ENCODE peak calls at places on chromosomes 6 and 20, in five cellular contexts. E, C, K, D and L are unnamed samples.

GRCh38 chr20:38806855-38807655 is 1.6 kb downstream of the PPP1R16B start:
- DNase-seq in E (no peak), D (no peak), C (no peak), K (no peak), L (no peak)

GRCh38 chr20:49770634-49771033 is 42.0 kb upstream of the SLC9A8 start:
- DNase-seq in K (no peak), E (no peak), C (no peak), D (no peak), L (no peak)

GRCh38 chr6:168196881-168197635 is 118.0 kb upstream of the FRMD1 start:
- DNase-seq in K (no peak), D (no peak), E (no peak), C (no peak), L (no peak)

GRCh38 chr6:16059496-16059895 is 69.4 kb upstream of the MYLIP start:
- DNase-seq in E (no peak), D (no peak), C (no peak), K (no peak), L (no peak)

GRCh38 chr20:46113071-46113470 is 5.0 kb upstream of the CD40 start:
- DNase-seq in D (no peak), E (no peak), C (no peak), K (no peak), L (no peak)

GRCh38 chr20:36311141-36311853 is 5.2 kb downstream of the DLGAP4 start:
- DNase-seq in E (no peak), C (no peak), D (no peak), K (no peak), L (no peak)

GRCh38 chr6:150241751-150242150 is 98.9 kb downstream of the PPP1R14C start:
- DNase-seq in E (no peak), C (no peak), K (no peak), D (no peak), L (no peak)

GRCh38 chr6:157982580-157983438 is 1.1 kb downstream of the SYNJ2 start:
- DNase-seq in E (no peak), D (peak; percentile 85), K (peak; percentile 42), C (no peak), L (no peak)

GRCh38 chr6:117448732-117449131 is 23.0 kb upstream of the ROS1 start:
- DNase-seq in K (no peak), E (peak; percentile 24), D (no peak), C (no peak), L (no peak)

GRCh38 chr6:81806793-81807565 is 54.5 kb upstream of the TENT5A start:
- DNase-seq in C (no peak), K (no peak), E (no peak), D (peak; percentile 81), L (no peak)

GRCh38 chr6:69835414-69836179 is 30.8 kb upstream of the COL19A1 start:
- DNase-seq in C (no peak), E (peak; percentile 32), D (peak; percentile 41), K (peak; percentile 36), L (peak; percentile 56)

GRCh38 chr6:156982168-156982567 is 205.0 kb downstream of the ARID1B start:
- DNase-seq in C (no peak), E (no peak), D (no peak), K (no peak), L (no peak)

GRCh38 chr6:53499094-53499493 is 45.8 kb downstream of the GCLC start:
- DNase-seq in C (no peak), E (no peak), D (no peak), K (no peak), L (no peak)

GRCh38 chr6:55919909-55920308 is 44.5 kb upstream of the BMP5 start:
- DNase-seq in D (no peak), E (no peak), C (no peak), K (no peak), L (no peak)

GRCh38 chr20:35315199-35316020 is 23.2 kb upstream of the FAM83C start:
- DNase-seq in D (no peak), E (no peak), C (no peak), K (no peak), L (no peak)

GRCh38 chr20:40134176-40134575 is 554.9 kb downstream of the MAFB start:
- DNase-seq in K (no peak), D (no peak), E (no peak), C (no peak), L (no peak)

GRCh38 chr6:166485651-166486535 is 100.6 kb downstream of the RAMACL start:
- DNase-seq in C (no peak), E (no peak), K (no peak), D (no peak), L (no peak)

GRCh38 chr6:44071670-44072451 is 55.4 kb downstream of the MRPL14 start:
- DNase-seq in D (no peak), C (no peak), K (no peak), E (no peak), L (no peak)

GRCh38 chr6:43940393-43941087 is 170.5 kb downstream of the VEGFA start:
- DNase-seq in D (no peak), K (no peak), C (no peak), E (no peak), L (no peak)

GRCh38 chr20:2521369-2522305 is 12.9 kb upstream of the ZNF343 start:
- DNase-seq in D (peak; percentile 45), C (no peak), E (no peak), K (peak; percentile 43), L (peak; percentile 39)

GRCh38 chr20:32911355-32911754 is 52.6 kb downstream of the EFCAB8 start:
- DNase-seq in C (no peak), E (no peak), D (no peak), K (no peak), L (no peak)

GRCh38 chr6:40719671-40720374 is 132.7 kb upstream of the LRFN2 start:
- DNase-seq in E (no peak), C (peak; percentile 30), D (no peak), K (no peak), L (no peak)
- TF ChIP-seq SIN3A in E (no peak), C (no peak), D (no peak), K (no peak), L (no peak)

DNA sequence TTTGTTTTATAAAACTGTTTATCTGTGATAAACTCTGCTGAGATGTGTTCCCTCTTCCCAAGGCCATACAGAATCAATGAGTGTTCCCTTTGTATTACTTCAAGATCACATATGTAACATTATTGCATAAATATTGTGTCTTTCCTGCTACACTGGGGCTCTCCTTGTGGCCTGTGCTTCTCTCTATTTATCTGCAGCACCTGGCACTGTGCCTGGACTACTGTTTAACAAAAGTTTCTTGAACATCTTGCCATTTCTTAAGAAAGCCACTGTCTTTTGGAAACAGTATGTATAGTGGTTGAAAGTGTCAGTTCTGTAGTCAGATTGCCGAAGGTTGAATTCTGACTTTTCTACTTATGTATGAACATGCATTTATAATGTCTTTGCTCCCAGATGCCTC is 169.0 kb upstream of the SCGN start:
- DNase-seq in K (no peak), E (no peak), D (no peak), C (no peak), L (no peak)
- TF ChIP-seq SIN3A in K (no peak), E (no peak), D (no peak), C (no peak), L (no peak)

GRCh38 chr6:80544500-80545055 is 438.1 kb downstream of the BCKDHB start:
- DNase-seq in E (no peak), D (no peak), K (no peak), C (no peak), L (no peak)
- TF ChIP-seq SIN3A in E (no peak), D (no peak), K (no peak), C (no peak), L (no peak)

DNA sequence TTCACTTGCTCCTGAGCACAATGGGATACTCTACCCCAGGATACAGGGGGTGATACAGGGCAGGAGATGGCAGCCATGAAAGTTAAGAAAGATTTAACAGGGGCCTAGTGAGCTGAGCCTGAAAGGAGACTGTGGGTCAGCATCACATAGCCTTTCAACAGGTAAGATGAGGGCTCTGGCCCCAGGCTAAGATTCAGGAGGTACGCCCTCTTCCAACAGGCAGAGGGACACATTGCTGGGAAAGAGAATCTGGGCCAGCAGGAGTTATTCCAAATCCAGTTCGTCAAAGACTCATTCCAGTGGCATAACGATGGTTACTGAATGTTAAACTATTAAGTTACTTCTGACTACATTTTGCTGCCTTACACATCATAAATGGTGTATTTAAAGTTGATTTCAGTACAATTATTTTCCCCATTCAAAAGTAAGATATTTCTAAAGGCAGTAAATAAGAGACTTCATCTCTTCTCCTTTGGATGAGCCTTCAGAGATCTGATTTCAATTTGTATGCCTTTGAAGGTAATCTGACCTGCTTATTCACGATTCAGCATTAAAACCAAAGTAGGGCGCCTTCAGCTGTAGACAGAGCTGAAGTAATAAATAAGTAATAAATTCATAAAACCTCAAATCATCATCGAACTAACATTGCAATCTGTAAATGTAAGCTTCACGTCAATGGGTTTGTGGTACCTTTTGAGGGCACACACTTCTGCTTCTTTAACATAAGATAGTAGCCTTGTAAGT is 62.4 kb downstream of the HS3ST5 start:
- DNase-seq in E (no peak), C (no peak), D (no peak), K (no peak), L (no peak)
- TF ChIP-seq SIN3A in E (no peak), C (no peak), D (no peak), K (no peak), L (no peak)

GRCh38 chr6:49915035-49915434 is 48.7 kb upstream of the CRISP1 start:
- DNase-seq in D (no peak), C (no peak), K (no peak), E (no peak), L (no peak)

GRCh38 chr6:49923826-49924225 is 40.1 kb downstream of the DEFB114 start:
- DNase-seq in E (no peak), C (no peak), D (no peak), K (no peak), L (no peak)

GRCh38 chr6:49919935-49920644 is 43.9 kb downstream of the DEFB114 start:
- DNase-seq in C (no peak), E (no peak), K (no peak), D (no peak), L (no peak)

GRCh38 chr6:49918787-49919186 is 45.2 kb downstream of the DEFB114 start:
- DNase-seq in K (no peak), C (no peak), E (no peak), D (no peak), L (no peak)

DNA sequence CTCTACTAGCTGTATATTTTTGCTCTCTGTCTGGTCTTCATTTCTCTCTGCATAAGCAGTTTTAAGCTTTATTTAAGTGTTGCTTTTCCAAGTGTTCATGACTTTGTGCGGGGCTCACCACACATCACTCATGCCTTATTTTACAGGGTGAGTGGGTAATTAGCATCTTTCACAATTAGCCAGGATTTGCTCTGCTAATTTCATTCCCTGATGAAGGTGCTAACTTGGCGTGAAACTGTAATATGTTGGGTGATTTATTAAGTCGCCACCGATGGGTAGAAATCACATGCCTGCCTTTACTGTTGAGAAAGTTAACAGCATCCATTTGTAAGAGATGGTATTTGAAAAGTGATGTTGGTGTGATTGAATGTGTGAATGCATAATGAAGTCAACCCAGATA is 44.7 kb downstream of the DEFB114 start:
- DNase-seq in C (no peak), E (no peak), D (no peak), K (no peak), L (no peak)
- TF ChIP-seq SIN3A in C (no peak), E (no peak), D (no peak), K (no peak), L (no peak)

DNA sequence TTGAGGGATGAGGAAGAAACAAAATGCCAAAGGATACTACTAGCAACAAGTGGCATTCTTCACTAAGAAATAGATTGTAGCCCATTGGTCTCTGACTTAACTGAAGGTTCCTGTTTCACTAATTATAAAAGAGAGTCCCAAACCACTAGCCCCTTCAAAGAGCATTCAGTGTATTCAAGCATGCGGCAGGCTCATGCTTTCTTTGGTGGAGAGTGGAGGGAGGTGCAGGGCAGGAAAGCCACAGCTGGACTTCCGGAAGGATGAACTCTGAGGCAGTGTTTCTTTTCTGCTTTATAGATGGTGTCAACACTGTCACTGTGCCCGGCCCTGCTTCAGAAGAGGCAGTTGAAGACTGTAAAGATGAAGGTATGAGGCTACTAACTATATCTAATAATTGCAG is 636.1 kb downstream of the KIF16B start:
- DNase-seq in C (peak; percentile 43), D (no peak), E (no peak), K (no peak), L (no peak)
- TF ChIP-seq SIN3A in C (no peak), D (no peak), E (no peak), K (no peak), L (no peak)

GRCh38 chr6:101537917-101538316 is 144.4 kb downstream of the GRIK2 start:
- DNase-seq in K (no peak), D (no peak), C (no peak), E (no peak), L (no peak)
- TF ChIP-seq SIN3A in K (no peak), D (no peak), C (no peak), E (no peak), L (no peak)